ENCODE peak calls at places on chromosomes 11 and 22, in ten cellular contexts. S is memory B cell; L is RWPE1; I is NCI-H345; M is cardiac muscle cell; K is A549; X is lung microvascular endothelial cell; Y is lung; Z is GM04504; Q is activated CD4-positive, alpha-beta memory T cell treated with anti-CD3 and anti-CD28 coated beads, Interleukin-2, amount 10 ng/mL, durations not matched to agents 7 days and 5 days. F is an unnamed sample.

GRCh38 chr11:19680824-19681368 is 31.7 kb upstream of the NAV2 start:
- DNase-seq in S (no peak), L (no peak), I (no peak), M (no peak), K (no peak), X (no peak), Y (no peak), Z (no peak), Q (no peak), F (no peak)

GRCh38 chr11:1852885-1853284 is at the start of gene LSP1:
- DNase-seq in S (peak; percentile 80), L (no peak), I (no peak), M (no peak), K (no peak), X (no peak), Y (no peak), Z (no peak), Q (peak; percentile 92), F (no peak)

GRCh38 chr22:29309332-29310064 is 3.0 kb downstream of the GAS2L1 start:
- DNase-seq in S (no peak), L (no peak), I (no peak), M (peak; percentile 51), K (no peak), X (peak; percentile 47), Y (no peak), Z (no peak), Q (no peak), F (peak; percentile 57)

GRCh38 chr11:117010808-117011540 is 87.3 kb downstream of the SIK3 start:
- DNase-seq in S (no peak), L (peak; percentile 92), I (no peak), M (no peak), K (peak; percentile 54), X (peak; percentile 79), Y (no peak), Z (peak; percentile 88), Q (no peak), F (no peak)

GRCh38 chr11:10303558-10304363 is 1.1 kb upstream of the ADM start:
- DNase-seq in S (peak; percentile 48), L (peak; percentile 59), I (peak; percentile 53), M (peak; percentile 24), K (peak; percentile 55), X (peak; percentile 31), Y (no peak), Z (peak; percentile 69), Q (no peak), F (peak; percentile 71)

GRCh38 chr22:46525681-46526483 is 11.5 kb downstream of the CELSR1 start:
- DNase-seq in S (no peak), L (peak; percentile 55), I (no peak), M (no peak), K (no peak), X (no peak), Y (no peak), Z (no peak), Q (no peak), F (peak; percentile 70)

GRCh38 chr11:128687321-128687720 is 6.6 kb upstream of the FLI1 start:
- DNase-seq in S (no peak), L (no peak), I (no peak), M (no peak), K (no peak), X (peak; percentile 37), Y (no peak), Z (no peak), Q (no peak), F (no peak)

GRCh38 chr11:64896448-64897022 is 18.1 kb upstream of the EHD1 start:
- DNase-seq in S (no peak), L (no peak), I (no peak), M (no peak), K (no peak), X (no peak), Y (no peak), Z (no peak), Q (no peak), F (no peak)

GRCh38 chr11:45809456-45810395 is 4.8 kb downstream of the SLC35C1 start:
- DNase-seq in S (no peak), L (no peak), I (no peak), M (no peak), K (no peak), X (peak; percentile 17), Y (no peak), Z (no peak), Q (no peak), F (no peak)

GRCh38 chr11:61694971-61695706 is 14.9 kb downstream of the DAGLA start:
- DNase-seq in S (no peak), L (no peak), I (peak; percentile 70), M (peak; percentile 36), K (no peak), X (no peak), Y (peak; percentile 41), Z (no peak), Q (no peak), F (no peak)

F was measured in RWPE2.